ENCODE peak calls at places on chromosome 13, in four cellular contexts. X is erythroblast, E is Ammon's horn, L is uterus. R is an unnamed sample.
A peak's percentile ranks its signal among the peaks of the same experiment; 100 is the strongest.

GRCh38 chr13:109088528-109088927 is 459.1 kb downstream of the MYO16 start:
- DNase-seq in X (no peak), E (no peak), L (no peak), R (no peak)

GRCh38 chr13:51271008-51271407 is 48.8 kb downstream of the FAM124A start:
- DNase-seq in X (no peak), E (peak; percentile 48), L (no peak), R (no peak)

GRCh38 chr13:97848886-97849285 is 104.6 kb upstream of the IPO5 start:
- DNase-seq in X (no peak), E (no peak), L (no peak), R (no peak)

GRCh38 chr13:104171132-104171531 is 1104.9 kb upstream of the SLC10A2 start:
- DNase-seq in X (no peak), E (no peak), L (no peak), R (no peak)

GRCh38 chr13:99311748-99312492 is 4.7 kb upstream of the GPR183 start:
- DNase-seq in X (no peak), E (no peak), L (peak; percentile 50), R (no peak)

GRCh38 chr13:50911051-50911690 is 1.6 kb downstream of the RNASEH2B start:
- DNase-seq in X (peak; percentile 78), E (no peak), L (no peak), R (no peak)

GRCh38 chr13:75360170-75360569 is 121.8 kb downstream of the TBC1D4 start:
- DNase-seq in X (no peak), E (no peak), L (no peak), R (no peak)

GRCh38 chr13:76293346-76293745 is 592.9 kb downstream of the KCTD12 start:
- DNase-seq in X (no peak), E (no peak), L (no peak), R (no peak)

GRCh38 chr13:105276571-105276970 is 1258.9 kb downstream of the EFNB2 start:
- DNase-seq in X (no peak), E (no peak), L (no peak), R (no peak)

GRCh38 chr13:45092668-45093067 is 27.6 kb upstream of the GTF2F2 start:
- DNase-seq in X (no peak), E (peak; percentile 52), L (no peak), R (peak; percentile 6)

GRCh38 chr13:27605610-27606200 is 14.6 kb downstream of the LNX2 start:
- DNase-seq in X (peak; percentile 61), E (no peak), L (no peak), R (no peak)

GRCh38 chr13:43143591-43143990 is 120.2 kb downstream of the DNAJC15 start:
- DNase-seq in X (no peak), E (no peak), L (no peak), R (no peak)

GRCh38 chr13:32259116-32259515 is 56.0 kb downstream of the ZAR1L start:
- DNase-seq in X (no peak), E (no peak), L (no peak), R (no peak)

GRCh38 chr13:108961542-108962125 is 332.2 kb downstream of the MYO16 start:
- DNase-seq in X (peak; percentile 56), E (peak; percentile 66), L (no peak), R (peak; percentile 28)